ENCODE peak calls at places on chromosomes 13 and 19, in ten cellular contexts. V is stimulated activated CD8-positive, alpha-beta memory T cell treated with anti-CD3 and anti-CD28 coated beads, Interleukin-12 subunit alpha, Interleukin-12 subunit beta, amount 100 ng/mL, for 4 hours; M is IMR-90; H is left ventricle myocardium inferior; P is LHCN-M2; K is progenitor cell of endocrine pancreas; S is lower leg skin; N is substantia nigra; R is Kasumi-1; U is activated CD4-positive, alpha-beta memory T cell treated with anti-CD3 and anti-CD28 coated beads, Interleukin-2, amount 10 ng/mL, durations not matched to agents 7 days and 5 days. X is an unnamed sample.

GRCh38 chr13:97631158-97631557 is 197.2 kb downstream of the RAP2A start:
- DNase-seq in U (no peak), V (no peak), N (no peak), M (no peak), R (no peak), S (no peak), H (no peak), P (peak; percentile 2), K (no peak), X (peak; percentile 42)

GRCh38 chr13:37403776-37404497 is 194.6 kb downstream of the POSTN start:
- DNase-seq in V (no peak), S (no peak), K (no peak), U (no peak), H (no peak), N (no peak), P (peak; percentile 82), R (no peak), M (peak; percentile 92), X (no peak)

GRCh38 chr13:31896427-31896826 is 135.1 kb upstream of the FRY start:
- DNase-seq in K (no peak), V (no peak), N (no peak), U (no peak), P (peak; percentile 96), R (no peak), M (peak; percentile 63), H (peak; percentile 42), S (no peak), X (peak; percentile 81)

GRCh38 chr19:44600466-44600865 is 12.9 kb upstream of the IGSF23 start:
- DNase-seq in M (peak; percentile 32), N (no peak), U (no peak), V (no peak), R (no peak), K (no peak), H (no peak), S (no peak), P (no peak), X (no peak)

GRCh38 chr13:97559981-97560380 is 126.0 kb downstream of the RAP2A start:
- DNase-seq in N (no peak), H (no peak), V (no peak), S (no peak), R (no peak), U (no peak), K (no peak), M (no peak), P (no peak), X (no peak)

GRCh38 chr13:94558721-94559120 is 37.2 kb downstream of the TGDS start:
- DNase-seq in M (no peak), P (peak; percentile 24), R (no peak), U (no peak), N (no peak), S (no peak), V (no peak), K (no peak), H (no peak), X (peak; percentile 29)

GRCh38 chr13:66864627-66865026 is 365.5 kb downstream of the PCDH9 start:
- DNase-seq in N (no peak), S (no peak), P (peak; percentile 45), U (no peak), H (no peak), V (no peak), M (no peak), R (no peak), K (no peak), X (no peak)

GRCh38 chr13:77337159-77337558 is 10.3 kb upstream of the MYCBP2 start:
- DNase-seq in U (no peak), V (no peak), H (no peak), R (no peak), N (no peak), S (no peak), K (no peak), P (no peak), M (no peak), X (no peak)

GRCh38 chr13:46962286-46962941 is 65.6 kb upstream of the HTR2A start:
- DNase-seq in M (peak; percentile 73), K (no peak), N (no peak), V (no peak), S (no peak), R (peak; percentile 5), H (no peak), U (no peak), P (peak; percentile 72), X (no peak)

GRCh38 chr13:85985791-85986190 is 186.6 kb upstream of the SLITRK6 start:
- DNase-seq in U (no peak), M (no peak), H (no peak), V (no peak), N (no peak), R (no peak), P (peak; percentile 19), K (no peak), S (no peak), X (no peak)

GRCh38 chr13:51277943-51278342 is 55.7 kb downstream of the FAM124A start:
- DNase-seq in S (no peak), P (no peak), V (no peak), R (no peak), H (no peak), M (no peak), U (no peak), N (no peak), K (no peak), X (no peak)

GRCh38 chr13:39765801-39766463 is 110.5 kb downstream of the COG6 start:
- DNase-seq in R (no peak), K (no peak), M (no peak), N (peak; percentile 71), V (no peak), H (peak; percentile 35), U (peak; percentile 31), S (peak; percentile 85), P (peak; percentile 57), X (peak; percentile 82)

GRCh38 chr13:40069173-40070044 is 413.9 kb downstream of the COG6 start:
- DNase-seq in S (peak; percentile 93), K (peak; percentile 58), M (peak; percentile 46), N (peak; percentile 70), U (peak; percentile 72), P (peak; percentile 70), R (peak; percentile 4), V (peak; percentile 49), H (peak; percentile 80), X (peak; percentile 78)

GRCh38 chr13:78601124-78601885 is 2.0 kb downstream of the POU4F1 start:
- DNase-seq in U (peak; percentile 16), N (no peak), S (no peak), V (no peak), K (no peak), P (no peak), M (peak; percentile 7), R (no peak), H (no peak), X (peak; percentile 40)

GRCh38 chr19:3098515-3099346 is 4.6 kb downstream of the GNA11 start:
- DNase-seq in H (peak; percentile 86), K (no peak), S (peak; percentile 91), U (no peak), N (no peak), P (peak; percentile 22), R (no peak), V (no peak), M (peak; percentile 23), X (no peak)

GRCh38 chr13:45226024-45226423 is 25.2 kb upstream of the KCTD4 start:
- DNase-seq in R (no peak), U (no peak), V (no peak), K (no peak), N (no peak), H (no peak), S (no peak), P (no peak), M (no peak), X (no peak)

GRCh38 chr19:39403331-39404312 is 3.0 kb upstream of the ZFP36 start:
- DNase-seq in U (peak; percentile 95), M (peak; percentile 99), K (no peak), R (peak; percentile 87), V (peak; percentile 97), P (peak; percentile 99), N (peak; percentile 87), S (peak; percentile 100), H (peak; percentile 98), X (peak; percentile 96)

GRCh38 chr13:114065926-114066774 is 66.3 kb downstream of the RASA3 start:
- DNase-seq in S (no peak), H (no peak), N (no peak), P (no peak), K (no peak), R (no peak), U (no peak), V (no peak), M (no peak), X (no peak)

GRCh38 chr19:41995959-41996797 is 2.1 kb upstream of the ATP1A3 start:
- DNase-seq in K (no peak), P (peak; percentile 17), N (no peak), V (no peak), S (no peak), M (no peak), U (no peak), H (no peak), R (no peak), X (peak; percentile 33)

GRCh38 chr19:54336893-54337857 is 1.8 kb downstream of the LILRA4 start:
- DNase-seq in S (peak; percentile 63), U (no peak), M (no peak), R (no peak), K (no peak), H (no peak), N (no peak), V (no peak), P (no peak), X (no peak)

GRCh38 chr19:14470031-14470876 is 4.9 kb downstream of the PTGER1 start:
- DNase-seq in S (no peak), K (no peak), V (no peak), R (no peak), U (no peak), H (no peak), M (no peak), N (no peak), P (no peak), X (no peak)

GRCh38 chr19:9075064-9075964 is 11.5 kb upstream of the OR1M1 start:
- DNase-seq in P (peak; percentile 90), M (peak; percentile 83), U (no peak), V (peak; percentile 5), K (no peak), N (peak; percentile 61), H (peak; percentile 33), S (no peak), R (peak; percentile 27), X (peak; percentile 75)

GRCh38 chr13:46373623-46374022 is 13.4 kb downstream of the RUBCNL start:
- DNase-seq in P (no peak), S (no peak), V (no peak), R (no peak), U (no peak), N (no peak), H (no peak), M (no peak), K (no peak), X (no peak)

GRCh38 chr19:49968279-49968922 is 7.4 kb upstream of the SIGLEC11 start:
- DNase-seq in P (no peak), H (no peak), M (no peak), K (no peak), V (no peak), R (peak; percentile 71), U (no peak), S (no peak), N (no peak), X (no peak)

GRCh38 chr13:72004975-72005374 is 138.0 kb upstream of the DACH1 start:
- DNase-seq in H (no peak), S (no peak), U (no peak), R (no peak), K (no peak), N (no peak), V (no peak), P (peak; percentile 19), M (no peak), X (no peak)

GRCh38 chr19:18543814-18544475 is 572 bp upstream of the FKBP8 start:
- DNase-seq in P (peak; percentile 38), R (peak; percentile 92), V (peak; percentile 23), N (no peak), M (peak; percentile 40), S (peak; percentile 89), K (no peak), H (no peak), U (peak; percentile 87), X (peak; percentile 43)

GRCh38 chr13:24630851-24631341 is 49.3 kb upstream of the ATP12A start:
- DNase-seq in U (no peak), H (no peak), R (no peak), V (no peak), P (no peak), S (peak; percentile 29), M (peak; percentile 46), K (no peak), N (no peak), X (no peak)

GRCh38 chr13:92137519-92137918 is 739.1 kb downstream of the GPC5 start:
- DNase-seq in U (no peak), H (no peak), S (no peak), P (no peak), R (no peak), N (no peak), V (no peak), K (no peak), M (no peak), X (no peak)